ENCODE peak calls at places on chromosomes 12 and 14, in five cellular contexts. X is upper lobe of right lung; K is tibial artery; L is thyroid gland; J is CD8-positive, alpha-beta memory T cell. Y is an unnamed sample.
A peak's percentile ranks its signal among the peaks of the same experiment; 100 is the strongest.

GRCh38 chr12:71870409-71870808 is 30.9 kb downstream of the TBC1D15 start:
- DNase-seq in X (no peak), K (no peak), L (no peak), J (no peak), Y (no peak)

GRCh38 chr14:92964124-92965109 is 41.5 kb downstream of the CHGA start:
- DNase-seq in X (peak; percentile 65), K (no peak), L (no peak), J (no peak), Y (no peak)

GRCh38 chr12:27001663-27002062 is 12.5 kb downstream of the TM7SF3 start:
- DNase-seq in X (no peak), K (no peak), L (no peak), J (no peak), Y (no peak)

GRCh38 chr12:131126662-131127173 is 173.0 kb downstream of the ADGRD1 start:
- DNase-seq in X (no peak), K (no peak), L (no peak), J (no peak), Y (no peak)

GRCh38 chr12:10101042-10101579 is 2.3 kb upstream of the CLEC1A start:
- DNase-seq in X (no peak), K (peak; percentile 34), L (no peak), J (no peak), Y (no peak)

GRCh38 chr12:115752913-115753726 is 524.4 kb downstream of the MED13L start:
- DNase-seq in X (no peak), K (peak; percentile 22), L (peak; percentile 51), J (no peak), Y (no peak)

GRCh38 chr14:33062881-33063280 is 124.2 kb downstream of the NPAS3 start:
- DNase-seq in X (no peak), K (no peak), L (no peak), J (no peak), Y (no peak)

GRCh38 chr12:47755655-47756562 is 2.8 kb downstream of the RAPGEF3 start:
- DNase-seq in X (no peak), K (no peak), L (peak; percentile 70), J (no peak), Y (no peak)

GRCh38 chr12:110117948-110118685 is 6.0 kb upstream of the IFT81 start:
- DNase-seq in X (no peak), K (no peak), L (no peak), J (no peak), Y (no peak)

GRCh38 chr14:74519316-74520074 is 25.9 kb downstream of the ISCA2 start:
- DNase-seq in X (peak; percentile 54), K (no peak), L (no peak), J (no peak), Y (no peak)

GRCh38 chr12:5685935-5686334 is 254.0 kb downstream of the NTF3 start:
- DNase-seq in X (no peak), K (no peak), L (no peak), J (no peak), Y (no peak)

GRCh38 chr14:21025374-21026151 is 702 bp upstream of the NDRG2 start:
- DNase-seq in X (peak; percentile 76), K (peak; percentile 76), L (peak; percentile 56), J (no peak), Y (no peak)

GRCh38 chr14:97536421-97536820 is 739.2 kb downstream of the VRK1 start:
- DNase-seq in X (no peak), K (no peak), L (no peak), J (no peak), Y (no peak)

GRCh38 chr14:36582011-36582873 is at the start of gene NKX2-8:
- DNase-seq in X (peak; percentile 70), K (no peak), L (peak; percentile 58), J (no peak), Y (no peak)

GRCh38 chr14:101547107-101547738 is 14.1 kb upstream of the DIO3 start:
- DNase-seq in X (no peak), K (no peak), L (no peak), J (no peak), Y (no peak)

GRCh38 chr14:51620036-51620435 is 31.7 kb upstream of the FRMD6 start:
- DNase-seq in X (no peak), K (no peak), L (no peak), J (no peak), Y (no peak)

GRCh38 chr14:43877351-43877900 is 629.7 kb downstream of the FSCB start:
- DNase-seq in X (no peak), K (no peak), L (no peak), J (no peak), Y (no peak)

GRCh38 chr12:131264625-131265024 is 310.9 kb downstream of the ADGRD1 start:
- DNase-seq in X (no peak), K (no peak), L (peak; percentile 96), J (no peak), Y (no peak)

GRCh38 chr14:44609201-44609600 is 102.1 kb upstream of the FSCB start:
- DNase-seq in X (no peak), K (no peak), L (no peak), J (no peak), Y (no peak)

GRCh38 chr14:93914278-93914677 is 12.9 kb upstream of the FAM181A start:
- DNase-seq in X (no peak), K (no peak), L (no peak), J (no peak), Y (peak; percentile 38)

GRCh38 chr12:132173135-132174014 is 29.1 kb downstream of the NOC4L start:
- DNase-seq in X (peak; percentile 50), K (no peak), L (no peak), J (no peak), Y (no peak)

GRCh38 chr14:22456986-22457594 is 131.9 kb downstream of the DAD1 start:
- DNase-seq in X (no peak), K (no peak), L (no peak), J (no peak), Y (no peak)

GRCh38 chr14:54503476-54503875 is 6.2 kb upstream of the CGRRF1 start:
- DNase-seq in X (no peak), K (no peak), L (no peak), J (no peak), Y (no peak)

GRCh38 chr12:68175566-68176033 is 16.1 kb upstream of the IFNG start:
- DNase-seq in X (no peak), K (no peak), L (no peak), J (peak; percentile 58), Y (peak; percentile 70)

GRCh38 chr14:53840444-53840843 is 116.2 kb downstream of the BMP4 start:
- DNase-seq in X (no peak), K (no peak), L (no peak), J (no peak), Y (no peak)

GRCh38 chr12:64890873-64891468 is 66.5 kb downstream of the TBC1D30 start:
- DNase-seq in X (no peak), K (no peak), L (no peak), J (no peak), Y (peak; percentile 59)

GRCh38 chr12:116827432-116827831 is 53.8 kb downstream of the HRK start:
- DNase-seq in X (no peak), K (no peak), L (no peak), J (no peak), Y (no peak)

GRCh38 chr12:116916122-116916521 is 5.4 kb downstream of the FBXW8 start:
- DNase-seq in X (no peak), K (no peak), L (no peak), J (no peak), Y (no peak)

GRCh38 chr12:109523071-109523470 is 45.6 kb downstream of the UBE3B start:
- DNase-seq in X (no peak), K (no peak), L (no peak), J (no peak), Y (no peak)

GRCh38 chr12:118750666-118751065 is 230.7 kb upstream of the SRRM4 start:
- DNase-seq in X (no peak), K (no peak), L (no peak), J (no peak), Y (no peak)

GRCh38 chr12:8018666-8019581 is 13.6 kb upstream of the FOXJ2 start:
- DNase-seq in X (no peak), K (no peak), L (no peak), J (peak; percentile 9), Y (no peak)

DNA sequence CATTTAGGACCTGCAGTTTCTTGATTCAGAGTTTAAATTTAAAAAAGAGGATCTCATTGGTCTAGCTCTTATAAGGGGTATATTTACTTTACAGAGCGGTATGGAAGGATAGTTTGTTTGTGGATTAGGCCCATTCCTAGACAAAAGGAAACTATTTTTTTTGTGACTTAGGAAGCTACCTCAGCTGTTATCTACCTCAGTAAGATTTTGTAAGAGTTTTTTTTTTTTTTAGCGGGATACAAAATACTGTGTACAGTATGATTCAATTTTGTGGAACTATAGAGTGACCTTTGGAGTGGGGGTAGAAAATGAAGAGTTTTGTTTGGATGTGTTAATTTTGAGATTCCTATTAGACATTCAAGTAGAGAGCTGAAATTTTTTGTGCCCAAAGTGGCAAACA is 104.6 kb upstream of the ATF1 start:
- DNase-seq in X (no peak), K (no peak), L (no peak), J (no peak), Y (no peak)
- H3K27ac ChIP-seq in X (no peak overlapping the region), K (no peak overlapping the region), L (no peak overlapping the region), J (no peak overlapping the region), Y (no peak overlapping the region)

GRCh38 chr14:73125169-73125588 is 11.1 kb upstream of the PSEN1 start:
- DNase-seq in X (no peak), K (no peak), L (no peak), J (no peak), Y (no peak)
- H3K36me3 ChIP-seq in X (peaks cover 42% of the 10 kb centered on the region), K (peaks cover 50% of the 10 kb centered on the region), L (no peaks in the 10 kb centered on the region), J (peaks cover 8% of the 10 kb centered on the region), Y (peaks cover 37% of the 10 kb centered on the region)

DNA sequence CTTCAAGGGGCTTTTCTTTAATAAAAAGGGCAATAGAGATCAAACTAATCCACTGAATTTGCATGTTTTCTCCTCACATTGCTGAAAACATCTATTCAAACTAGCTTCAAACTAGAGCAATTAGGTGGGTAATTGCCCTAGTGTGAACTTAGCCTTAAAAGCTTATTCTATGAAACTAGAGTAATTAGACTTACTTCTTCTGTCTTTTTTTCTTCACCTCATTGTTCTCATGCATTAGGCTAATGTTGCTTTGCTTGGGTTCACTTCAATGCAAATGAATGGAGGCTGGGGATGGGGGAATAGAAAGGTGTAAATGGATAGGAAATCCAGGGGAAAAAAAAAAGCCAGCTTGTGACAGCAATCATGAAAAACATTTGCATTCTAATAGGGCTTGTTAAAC is 414.8 kb upstream of the LMO3 start:
- DNase-seq in X (no peak), K (no peak), L (no peak), J (no peak), Y (no peak)
- H3K27ac ChIP-seq in X (no peak overlapping the region), K (no peak overlapping the region), L (no peak overlapping the region), J (no peak overlapping the region), Y (no peak overlapping the region)

GRCh38 chr12:124396544-124397398 is 101.9 kb downstream of the RFLNA start:
- DNase-seq in X (no peak), K (peak; percentile 54), L (no peak), J (no peak), Y (no peak)
- H3K36me3 ChIP-seq in X (peaks cover 71% of the 10 kb centered on the region), K (peaks cover 67% of the 10 kb centered on the region), L (peaks cover 24% of the 10 kb centered on the region), J (peaks cover 11% of the 10 kb centered on the region), Y (peaks cover 56% of the 10 kb centered on the region)

DNA sequence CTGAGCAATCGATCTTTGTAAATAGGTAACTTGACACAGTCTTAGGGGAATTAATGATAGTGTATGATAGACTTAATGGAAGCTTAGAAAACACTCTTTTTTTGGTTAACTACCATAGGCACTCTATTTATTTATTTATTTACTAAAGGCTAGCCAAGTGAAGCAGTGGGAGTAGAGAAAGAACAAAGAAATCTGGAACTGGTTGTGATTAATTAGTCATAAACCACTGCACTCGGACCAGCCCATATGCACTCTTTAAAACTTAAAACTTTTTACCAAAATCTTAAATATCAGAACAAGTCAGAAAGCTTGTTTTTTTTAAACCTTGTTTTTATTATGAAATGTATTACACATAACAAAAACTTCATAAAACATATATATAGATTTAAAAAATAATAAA is 49.5 kb upstream of the SRP54 start:
- DNase-seq in X (no peak), K (no peak), L (no peak), J (no peak), Y (no peak)
- H3K27ac ChIP-seq in X (no peak overlapping the region), K (no peak overlapping the region), L (no peak overlapping the region), J (no peak overlapping the region), Y (no peak overlapping the region)